ENCODE peak calls at places on chromosomes 11 and 22, in six cellular contexts. L is stomach; P is fibroblast of lung; Q is naive thymus-derived CD4-positive, alpha-beta T cell; V is CD4-positive, CD25-positive, alpha-beta regulatory T cell; D is neural progenitor cell. O is an unnamed sample. For H3K9me3, the result is how much of the 10 kb centered on the place peaks cover.

GRCh38 chr22:23829845-23830372 is 8.9 kb downstream of the DERL3 start:
- DNase-seq in L (no peak), Q (no peak), D (no peak), P (peak), V (no peak), O (no peak)

GRCh38 chr11:19345848-19346681 is 105.3 kb upstream of the E2F8 start:
- DNase-seq in L (peak), Q (no peak), P (no peak), D (peak), V (no peak), O (no peak)

GRCh38 chr11:2804701-2805387 is 80.7 kb downstream of the CDKN1C start:
- DNase-seq in Q (no peak), P (no peak), D (peak), L (peak), V (no peak), O (peak)

GRCh38 chr11:60918941-60919275 is 5.0 kb downstream of the TMEM109 start:
- DNase-seq in L (no peak), Q (no peak), P (peak), D (no peak), V (no peak), O (no peak)

GRCh38 chr11:121446752-121447156 is 5.4 kb upstream of the SORL1 start:
- DNase-seq in Q (no peak), L (no peak), V (no peak), D (peak), P (peak), O (no peak)

GRCh38 chr22:39142088-39142667 is 10.3 kb downstream of the CBX7 start:
- DNase-seq in D (no peak), L (no peak), Q (no peak), V (no peak), P (no peak), O (no peak)

GRCh38 chr22:44701824-44702478 is at the start of gene PRR5:
- DNase-seq in D (peak), P (peak), L (peak), V (peak), Q (peak), O (peak)

GRCh38 chr11:112579282-112579681 is 318.6 kb upstream of the PLET1 start:
- DNase-seq in Q (no peak), P (no peak), D (no peak), V (no peak), L (no peak), O (no peak)

DNA sequence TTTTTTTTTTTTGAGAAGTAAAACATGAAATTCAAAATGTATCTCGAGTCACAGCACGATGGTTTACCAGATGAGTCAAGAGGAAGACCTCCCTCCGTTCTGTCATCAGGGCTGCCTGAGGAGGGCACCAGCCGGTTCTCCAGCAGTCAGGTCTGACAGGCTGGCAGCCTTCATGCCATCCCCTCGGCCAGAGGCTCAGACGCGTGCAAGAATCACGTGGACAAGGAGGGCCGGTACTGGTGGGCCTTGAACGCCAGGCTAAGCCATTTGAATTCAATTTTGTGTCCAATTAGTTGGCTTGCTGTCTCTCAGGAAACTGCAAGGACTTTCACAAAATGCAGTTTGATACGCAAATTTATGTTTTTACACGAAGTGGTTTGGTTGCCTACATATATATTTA is 1412.1 kb downstream of the BRD1 start:
- DNase-seq in L (no peak), P (no peak), Q (no peak), V (no peak), D (no peak), O (no peak)
- H3K9me3 ChIP-seq in L (under half), P (under half), Q (under half), V (under half), D (under half), O (under half)

DNA sequence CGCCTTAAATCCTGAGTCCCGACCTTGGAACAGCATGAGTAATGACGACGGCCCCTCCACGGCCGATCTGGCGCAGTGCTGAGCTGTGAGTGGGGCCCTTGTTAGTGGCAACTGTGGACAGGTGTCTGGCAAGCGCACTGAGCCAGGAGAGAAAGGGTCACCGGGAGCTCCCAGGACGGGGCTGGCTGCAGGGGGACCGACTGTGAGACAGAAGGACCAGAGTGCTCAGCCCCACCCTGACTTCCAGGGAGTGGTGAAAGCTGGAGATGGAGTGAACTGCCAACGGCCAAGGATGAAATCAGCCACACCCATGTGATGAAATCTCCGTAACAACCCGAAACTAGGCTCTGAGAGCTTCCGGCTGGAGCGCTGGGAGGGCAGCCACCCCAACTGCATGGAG is 228.6 kb downstream of the BRD1 start:
- DNase-seq in P (no peak), D (no peak), L (no peak), V (no peak), Q (no peak), O (no peak)
- H3K9me3 ChIP-seq in P (under half), D (under half), L (under half), V (under half), Q (under half), O (under half)

DNA sequence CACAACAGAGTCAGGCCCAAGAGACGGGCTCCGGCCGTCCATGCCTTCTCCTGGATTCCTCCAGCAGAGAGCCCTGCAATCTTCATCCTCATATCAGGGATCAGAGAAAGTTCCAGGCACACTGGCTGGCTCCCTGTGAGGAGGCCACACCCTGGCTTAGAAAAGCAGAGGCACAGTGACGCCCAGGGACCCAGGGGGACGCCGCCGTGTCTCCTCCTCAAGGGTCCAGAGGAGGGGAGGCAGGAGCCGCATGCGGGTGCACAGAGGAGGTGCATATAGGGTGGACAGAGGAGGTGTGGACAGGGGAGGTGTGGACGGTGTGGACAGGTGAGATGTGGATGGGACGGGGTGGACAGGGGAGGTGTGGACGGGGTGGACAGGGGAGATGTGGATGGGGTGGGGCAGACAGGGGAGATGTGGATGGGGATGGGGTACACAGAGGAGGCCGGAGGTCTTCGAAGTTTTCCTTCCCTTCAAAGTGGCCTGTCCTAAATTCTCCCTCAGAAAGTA is 1521.9 kb downstream of the BRD1 start:
- DNase-seq in V (no peak), D (no peak), L (no peak), P (no peak), Q (no peak), O (no peak)
- H3K9me3 ChIP-seq in V (under half), D (under half), L (under half), P (under half), Q (under half), O (under half)

GRCh38 chr11:62186195-62186594 is 3.8 kb upstream of the SCGB1D1 start:
- DNase-seq in V (no peak), P (no peak), D (no peak), L (no peak), Q (no peak), O (no peak)
- H3K9me3 ChIP-seq in V (under half), P (under half), D (under half), L (under half), Q (under half), O (under half)

GRCh38 chr11:95501761-95502266 is 270.8 kb upstream of the SESN3 start:
- DNase-seq in V (no peak), P (no peak), D (no peak), Q (no peak), L (no peak), O (no peak)
- H3K9me3 ChIP-seq in V (under half), P (under half), D (under half), Q (under half), L (under half), O (under half)

GRCh38 chr22:47609653-47610052 is 847.2 kb downstream of the TBC1D22A start:
- DNase-seq in V (no peak), P (no peak), Q (no peak), D (no peak), L (no peak), O (no peak)

GRCh38 chr22:47608421-47608820 is 846.0 kb downstream of the TBC1D22A start:
- DNase-seq in L (no peak), P (no peak), Q (no peak), D (no peak), V (no peak), O (no peak)

GRCh38 chr22:47612136-47612910 is 849.9 kb downstream of the TBC1D22A start:
- DNase-seq in Q (no peak), P (no peak), L (no peak), D (no peak), V (no peak), O (no peak)

GRCh38 chr22:47610281-47610680 is 847.8 kb downstream of the TBC1D22A start:
- DNase-seq in D (no peak), P (no peak), V (no peak), Q (no peak), L (no peak), O (no peak)

GRCh38 chr22:47610766-47611165 is 848.3 kb downstream of the TBC1D22A start:
- DNase-seq in P (no peak), L (no peak), D (no peak), Q (no peak), V (no peak), O (no peak)
- H3K9me3 ChIP-seq in P (under half), L (under half), D (under half), Q (under half), V (under half), O (under half)